ENCODE peak calls at places on chromosomes 11 and 22, in eight cellular contexts. E is renal cortical epithelial cell; G is CMK; L is pulmonary artery endothelial cell; P is anterior cingulate cortex; J is gastrocnemius medialis; X is activated CD4-positive, alpha-beta T cell treated with anti-CD3 and anti-CD28 coated beads for 36 hours; S is MCF 10A. T is an unnamed sample.

GRCh38 chr11:75495749-75496641 is 29.7 kb downstream of the GDPD5 start:
- DNase-seq in J (no peak), S (no peak), E (no peak), L (no peak), X (no peak), G (no peak), P (no peak), T (no peak)

GRCh38 chr11:19957301-19957985 is 202.8 kb downstream of the DBX1 start:
- DNase-seq in S (no peak), G (no peak), P (no peak), E (no peak), L (no peak), X (no peak), J (no peak), T (no peak)

GRCh38 chr11:68621826-68622225 is 62.5 kb upstream of the GAL start:
- DNase-seq in P (no peak), L (no peak), S (no peak), J (no peak), X (no peak), G (no peak), E (no peak), T (no peak)

GRCh38 chr11:88886796-88887195 is 179.0 kb downstream of the GRM5 start:
- DNase-seq in E (peak), G (peak), S (peak), L (peak), J (no peak), X (peak), P (no peak), T (no peak)

GRCh38 chr22:38257170-38257569 is 15.6 kb downstream of the TMEM184B start:
- DNase-seq in J (no peak), P (no peak), X (no peak), E (no peak), L (peak), G (no peak), S (no peak), T (no peak)

GRCh38 chr11:5550440-5551095 is 2.2 kb upstream of the OR52H1 start:
- DNase-seq in L (no peak), E (peak), G (no peak), P (no peak), J (no peak), X (no peak), S (peak), T (no peak)

GRCh38 chr22:39997939-39998726 is 3.4 kb downstream of the FAM83F start:
- DNase-seq in X (no peak), P (no peak), G (no peak), J (no peak), L (no peak), S (peak), E (peak), T (no peak)

GRCh38 chr11:66851698-66852465 is 5.0 kb upstream of the LRFN4 start:
- DNase-seq in S (no peak), E (no peak), G (no peak), X (peak), J (peak), L (no peak), P (no peak), T (no peak)

GRCh38 chr22:49444781-49445180 is 382.9 kb downstream of the BRD1 start:
- DNase-seq in X (no peak), E (no peak), L (no peak), S (no peak), G (no peak), J (no peak), P (no peak), T (no peak)